ENCODE peak calls at places on chromosomes 4 and X, in seven cellular contexts. I is neuronal stem cell, S is trophoblast cell, P is H9, G is IMR-90, L is H1, V is mesenchymal stem cell. A is an unnamed sample.

GRCh38 chr4:120841580-120841979 is 80.9 kb downstream of the PRDM5 start:
- DNase-seq in G (peak), V (no peak), S (no peak), P (no peak), I (no peak), L (no peak), A (no peak)

GRCh38 chrX:42093756-42094155 is 170.4 kb upstream of the CASK start:
- DNase-seq in S (no peak), I (no peak), L (no peak), P (no peak), G (peak), V (peak), A (no peak)

GRCh38 chr4:609400-610050 is 15.8 kb upstream of the PDE6B start:
- DNase-seq in I (no peak), S (no peak), G (no peak), L (no peak), P (no peak), V (no peak), A (no peak)

GRCh38 chr4:61763682-61764081 is 563.6 kb downstream of the ADGRL3 start:
- DNase-seq in P (no peak), L (no peak), V (no peak), I (no peak), S (no peak), G (no peak), A (no peak)

GRCh38 chrX:120617996-120618630 is 11.7 kb downstream of the C1GALT1C1 start:
- DNase-seq in P (no peak), V (no peak), I (no peak), G (no peak), L (no peak), S (no peak), A (no peak)

GRCh38 chr4:82043081-82043808 is 330.5 kb downstream of the HNRNPD start:
- DNase-seq in L (peak), V (no peak), G (no peak), P (peak), S (peak), I (no peak), A (peak)

GRCh38 chr4:138297743-138298405 is 55.7 kb upstream of the SLC7A11 start:
- DNase-seq in V (no peak), L (no peak), P (no peak), I (no peak), G (peak), S (no peak), A (no peak)

GRCh38 chrX:71103110-71103983 is 3.2 kb downstream of the CXorf65 start:
- DNase-seq in S (no peak), I (no peak), V (no peak), P (peak), G (no peak), L (peak), A (peak)

GRCh38 chrX:154602226-154602625 is 16.9 kb downstream of the CTAG1B start:
- DNase-seq in G (no peak), L (no peak), P (no peak), S (no peak), I (no peak), V (no peak), A (no peak)

GRCh38 chr4:83036991-83037390 is 2.0 kb downstream of the COPS4 start:
- DNase-seq in V (no peak), G (no peak), S (no peak), P (no peak), I (no peak), L (no peak), A (no peak)

GRCh38 chr4:123401466-123402175 is 5.0 kb downstream of the SPRY1 start:
- DNase-seq in L (no peak), S (no peak), I (no peak), V (no peak), P (no peak), G (no peak), A (peak)

GRCh38 chr4:566508-567295 is 9.4 kb downstream of the TMEM271 start:
- DNase-seq in L (no peak), I (no peak), P (no peak), V (no peak), G (peak), S (no peak), A (no peak)

GRCh38 chr4:97910005-97910404 is 233.3 kb downstream of the STPG2 start:
- DNase-seq in G (no peak), L (no peak), I (no peak), P (peak), V (no peak), S (no peak), A (peak)

GRCh38 chrX:48512371-48512935 is 3.7 kb downstream of the PORCN start:
- DNase-seq in P (no peak), V (no peak), I (no peak), S (no peak), G (no peak), L (no peak), A (no peak)

GRCh38 chrX:9312922-9313867 is 151.7 kb upstream of the TBL1X start:
- DNase-seq in P (peak), V (no peak), G (no peak), L (peak), S (peak), I (no peak), A (peak)

GRCh38 chrX:88655460-88655859 is 91.6 kb upstream of the CPXCR1 start:
- DNase-seq in V (no peak), I (no peak), P (no peak), L (no peak), G (no peak), S (no peak), A (no peak)

GRCh38 chr4:87363552-87363951 is 27.4 kb downstream of the HSD17B11 start:
- DNase-seq in S (no peak), G (no peak), P (no peak), I (no peak), V (no peak), L (no peak), A (no peak)

GRCh38 chrX:100289159-100289558 is 120.9 kb downstream of the PCDH19 start:
- DNase-seq in P (no peak), L (no peak), S (no peak), V (no peak), I (no peak), G (no peak), A (no peak)

GRCh38 chrX:42143866-42144592 is 220.7 kb upstream of the CASK start:
- DNase-seq in G (no peak), I (no peak), V (no peak), P (no peak), L (no peak), S (no peak), A (no peak)

GRCh38 chrX:105781794-105782193 is 40.5 kb upstream of the NRK start:
- DNase-seq in L (no peak), P (no peak), V (no peak), G (no peak), I (no peak), S (no peak), A (no peak)

GRCh38 chrX:71533850-71534515 is 1.1 kb downstream of the OGT start:
- DNase-seq in S (peak), L (peak), I (peak), G (peak), V (peak), P (peak), A (peak)

GRCh38 chr4:48194986-48195773 is 61.1 kb upstream of the TXK start:
- DNase-seq in I (no peak), L (no peak), G (peak), P (no peak), S (no peak), V (peak), A (no peak)

GRCh38 chr4:5945171-5945570 is 52.3 kb upstream of the CRMP1 start:
- DNase-seq in S (no peak), P (no peak), I (no peak), L (no peak), V (no peak), G (no peak), A (no peak)

GRCh38 chr4:109432676-109433075 is 939 bp upstream of the SEC24B start:
- DNase-seq in S (peak), V (peak), L (no peak), I (no peak), P (no peak), G (peak), A (peak)

GRCh38 chrX:292900-293897 is 12.0 kb downstream of the PLCXD1 start:
- DNase-seq in V (no peak), L (no peak), S (no peak), I (no peak), G (no peak), P (no peak), A (no peak)

GRCh38 chrX:12974797-12975669 is at the start of gene TMSB4X:
- DNase-seq in L (peak), G (peak), I (peak), P (peak), V (peak), S (peak), A (peak)

GRCh38 chr4:136395212-136395722 is 1137.0 kb downstream of the PCDH18 start:
- DNase-seq in S (no peak), V (no peak), L (no peak), I (no peak), P (peak), G (no peak), A (no peak)

GRCh38 chrX:123971963-123972362 is 10.5 kb downstream of the STAG2 start:
- DNase-seq in I (no peak), P (no peak), L (no peak), G (no peak), S (no peak), V (no peak), A (no peak)

GRCh38 chr4:30716671-30717207 is 3.4 kb upstream of the PCDH7 start:
- DNase-seq in L (no peak), V (peak), G (no peak), I (peak), S (no peak), P (no peak), A (peak)

GRCh38 chr4:24743931-24744330 is 51.4 kb upstream of the SOD3 start:
- DNase-seq in L (no peak), S (peak), V (no peak), I (peak), G (peak), P (peak), A (peak)

GRCh38 chrX:69429339-69430014 is 74.6 kb upstream of the NALF2 start:
- DNase-seq in I (no peak), L (no peak), V (no peak), G (no peak), P (no peak), S (no peak), A (peak)

GRCh38 chrX:133923113-133923512 is 62.3 kb downstream of the GPC3 start:
- DNase-seq in G (no peak), L (no peak), V (peak), I (no peak), P (no peak), S (peak), A (peak)

GRCh38 chr4:48780867-48781219 is 764 bp upstream of the FRYL start:
- DNase-seq in G (peak), L (no peak), I (no peak), V (no peak), S (no peak), P (no peak), A (no peak)

GRCh38 chr4:39521253-39521908 is 5.9 kb downstream of the UGDH start:
- DNase-seq in I (no peak), P (no peak), S (no peak), V (no peak), L (no peak), G (peak), A (no peak)

GRCh38 chr4:129429566-129430339 is 333.8 kb downstream of the C4orf33 start:
- DNase-seq in I (no peak), V (no peak), S (no peak), L (no peak), G (no peak), P (no peak), A (no peak)

GRCh38 chr4:93317571-93317970 is 511.0 kb upstream of the ATOH1 start:
- DNase-seq in P (no peak), L (no peak), G (no peak), V (no peak), S (no peak), I (no peak), A (no peak)

GRCh38 chr4:110653602-110654253 is 30.9 kb upstream of the PITX2 start:
- DNase-seq in I (no peak), G (no peak), P (no peak), V (no peak), S (no peak), L (no peak), A (no peak)
- H2AK5ac ChIP-seq in I (no peak), G (no peak), P (no peak), V (no peak), S (no peak), L (no peak), A (no peak)

DNA sequence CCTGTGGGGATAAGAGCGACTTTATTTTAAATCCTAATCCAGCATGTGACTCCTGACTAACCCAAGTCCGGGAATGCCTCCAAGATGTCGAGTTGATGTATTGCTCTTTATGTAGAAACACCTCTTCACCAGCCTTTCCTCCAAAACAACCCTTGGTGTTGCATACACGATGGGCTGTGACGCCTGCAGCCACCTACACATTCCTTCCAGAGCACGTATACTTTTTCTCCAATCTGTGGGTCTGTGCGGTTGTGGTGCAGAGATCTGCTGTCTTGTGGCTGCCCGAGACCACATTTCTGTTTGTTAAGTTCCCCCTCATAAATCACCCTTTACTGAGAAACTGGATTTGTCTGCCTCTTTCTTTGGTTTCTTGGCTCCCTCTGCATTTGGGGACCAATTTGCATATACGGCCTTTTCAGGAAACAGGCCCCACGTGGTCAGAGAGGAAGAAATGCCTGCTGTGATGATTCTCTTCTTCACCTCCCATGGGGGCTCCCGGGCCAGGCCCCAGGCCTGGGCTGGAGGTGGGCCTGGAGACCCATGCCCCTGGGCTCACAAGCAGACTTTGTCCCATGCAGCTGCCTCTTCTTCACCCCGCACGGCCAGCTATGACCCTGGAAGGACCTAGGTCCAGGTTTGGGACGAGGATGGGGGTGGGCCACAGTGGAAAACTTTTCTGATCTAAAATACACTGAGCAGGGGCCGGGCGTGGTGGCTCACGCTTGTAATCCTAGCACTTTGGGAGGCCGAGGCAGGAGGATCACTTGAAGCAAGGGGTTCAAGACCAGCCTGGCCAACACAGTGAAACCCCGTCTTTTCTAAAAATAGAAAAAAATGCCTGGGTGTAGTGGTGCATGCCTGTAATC is 21.4 kb upstream of the AFAP1 start:
- DNase-seq in S (peak), L (no peak), I (no peak), P (no peak), V (peak), G (peak), A (no peak)
- H3K9ac ChIP-seq in S (no peak), L (no peak), I (no peak), P (no peak), V (peak), G (no peak), A (no peak)

DNA sequence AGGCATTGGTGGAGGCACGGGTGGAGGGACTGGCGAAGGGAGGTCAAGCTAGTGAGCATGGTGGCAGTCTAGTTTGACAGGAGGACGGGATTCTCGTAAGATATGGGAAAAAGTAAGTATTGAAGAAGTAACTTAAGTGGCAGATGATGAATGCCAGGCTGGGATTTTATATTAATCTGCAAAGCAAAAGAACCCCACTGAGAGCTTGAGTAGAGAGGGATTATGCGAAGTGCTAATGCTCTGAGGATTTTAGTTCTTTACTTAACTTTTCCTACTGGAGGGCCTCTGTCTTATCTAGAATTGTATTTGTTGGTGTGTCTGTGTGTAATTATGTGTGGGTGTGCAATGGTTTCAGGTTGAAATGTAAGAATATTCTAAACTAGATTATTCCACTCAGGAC is 327.9 kb downstream of the FAT4 start:
- DNase-seq in I (no peak), L (no peak), P (no peak), G (no peak), S (no peak), V (no peak), A (no peak)
- H2BK120ac ChIP-seq in I (no peak), L (no peak), P (no peak), G (no peak), S (no peak), V (no peak), A (no peak)

DNA sequence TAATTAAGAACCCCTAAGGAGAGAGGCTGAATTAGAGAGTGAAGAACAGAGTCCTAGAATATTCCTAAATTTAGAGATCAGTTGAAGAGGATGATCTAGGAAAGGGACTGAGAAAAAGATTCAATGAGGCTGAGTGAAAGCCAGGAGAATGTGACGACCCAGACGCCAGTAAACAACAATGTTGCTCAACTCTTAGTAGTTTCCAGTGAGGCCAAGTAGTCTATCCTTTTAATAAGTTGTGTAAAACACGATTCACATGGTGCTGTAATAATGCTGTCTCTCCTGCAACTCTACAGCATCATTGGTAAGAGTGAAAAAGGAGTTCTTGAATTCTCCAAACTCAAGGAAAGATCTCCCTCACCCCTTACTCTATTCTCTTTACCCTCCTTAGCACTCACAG is 140.3 kb downstream of the CFAP299 start:
- DNase-seq in L (no peak), P (no peak), I (no peak), S (no peak), G (no peak), V (no peak), A (no peak)
- H2AK5ac ChIP-seq in L (no peak), P (no peak), I (no peak), S (no peak), G (no peak), V (no peak), A (no peak)